ENCODE peak calls at places on chromosome 11, in five cellular contexts. E is GM23338, U is WTC11, G is C1 segment of cervical spinal cord, Y is epithelial cell of esophagus. X is an unnamed sample.

GRCh38 chr11:123083623-123084029 is 21.7 kb upstream of the HSPA8 start:
- DNase-seq in E (no peak), Y (peak), U (no peak), G (no peak), X (peak)

GRCh38 chr11:36162909-36163434 is 126.3 kb downstream of the COMMD9 start:
- DNase-seq in E (no peak), U (no peak), G (no peak), Y (no peak), X (no peak)

GRCh38 chr11:125075900-125076317 is 12.8 kb downstream of the SLC37A2 start:
- DNase-seq in Y (peak), G (no peak), E (no peak), U (no peak), X (peak)

GRCh38 chr11:74022541-74022940 is 13.7 kb upstream of the UCP3 start:
- DNase-seq in E (no peak), U (no peak), G (no peak), Y (no peak), X (no peak)

GRCh38 chr11:92461478-92461877 is 236.9 kb downstream of the FAT3 start:
- DNase-seq in E (no peak), U (no peak), G (no peak), Y (no peak), X (no peak)

GRCh38 chr11:60899021-60899936 is 7.1 kb downstream of the PRPF19 start:
- DNase-seq in E (peak), U (peak), G (no peak), Y (peak), X (peak)

GRCh38 chr11:67285541-67286498 is 3.3 kb upstream of the ANKRD13D start:
- DNase-seq in E (no peak), G (no peak), U (no peak), Y (no peak), X (no peak)

GRCh38 chr11:13118194-13118593 is 109.1 kb downstream of the RASSF10 start:
- DNase-seq in U (no peak), E (no peak), Y (peak), G (no peak), X (peak)

GRCh38 chr11:21933095-21933494 is 259.8 kb upstream of the ANO5 start:
- DNase-seq in G (no peak), U (no peak), E (peak), Y (peak), X (no peak)

GRCh38 chr11:127632971-127633680 is 632.6 kb upstream of the KIRREL3 start:
- DNase-seq in E (peak), Y (no peak), U (no peak), G (no peak), X (peak)

GRCh38 chr11:34794696-34795095 is 121.5 kb downstream of the APIP start:
- DNase-seq in E (no peak), G (no peak), Y (no peak), U (no peak), X (no peak)

GRCh38 chr11:128580612-128581011 is 6.7 kb downstream of the ETS1 start:
- DNase-seq in U (no peak), Y (no peak), G (no peak), E (no peak), X (no peak)

GRCh38 chr11:57476883-57477506 is 16.7 kb downstream of the RTN4RL2 start:
- DNase-seq in Y (peak), G (no peak), E (peak), U (peak), X (peak)

GRCh38 chr11:61776561-61777075 is 15.8 kb downstream of the TMEM258 start:
- DNase-seq in E (peak), Y (peak), G (peak), U (peak), X (peak)

GRCh38 chr11:65419460-65419772 is 3.2 kb upstream of the NEAT1 start:
- DNase-seq in E (no peak), G (no peak), U (no peak), Y (no peak), X (no peak)

GRCh38 chr11:312092-312816 is 1.6 kb upstream of the IFITM1 start:
- DNase-seq in U (no peak), G (no peak), E (no peak), Y (no peak), X (no peak)

GRCh38 chr11:74550991-74551753 is 41.2 kb upstream of the POLD3 start:
- DNase-seq in E (no peak), G (no peak), Y (no peak), U (no peak), X (no peak)

GRCh38 chr11:24134879-24135588 is 361.8 kb upstream of the LUZP2 start:
- DNase-seq in E (no peak), U (no peak), G (no peak), Y (no peak), X (no peak)

GRCh38 chr11:116875194-116875593 is 37.8 kb upstream of the APOA1 start:
- DNase-seq in Y (no peak), G (no peak), E (no peak), U (no peak), X (no peak)

GRCh38 chr11:43278302-43278956 is 33.4 kb upstream of the API5 start:
- DNase-seq in U (peak), Y (peak), E (peak), G (no peak), X (peak)

GRCh38 chr11:8671242-8671641 is 11.2 kb downstream of the TRIM66 start:
- DNase-seq in E (peak), Y (peak), G (peak), U (peak), X (peak)

GRCh38 chr11:42524534-42525227 is 787.1 kb upstream of the API5 start:
- DNase-seq in Y (peak), G (peak), E (peak), U (peak), X (peak)

GRCh38 chr11:126502982-126503381 is 147.5 kb downstream of the ST3GAL4 start:
- DNase-seq in Y (no peak), U (no peak), E (no peak), G (no peak), X (no peak)

GRCh38 chr11:27319065-27319464 is 44.0 kb downstream of the CCDC34 start:
- DNase-seq in Y (peak), G (no peak), U (no peak), E (no peak), X (peak)

GRCh38 chr11:95544095-95544795 is 245.3 kb downstream of the FAM76B start:
- DNase-seq in Y (peak), U (no peak), E (no peak), G (no peak), X (peak)

GRCh38 chr11:117815262-117815803 is 9.2 kb downstream of the FXYD2 start:
- DNase-seq in E (no peak), U (no peak), Y (no peak), G (no peak), X (no peak)

GRCh38 chr11:82733444-82734119 is at the start of gene FAM181B:
- DNase-seq in G (peak), E (peak), U (peak), Y (peak), X (peak)

GRCh38 chr11:2885017-2885675 is 429 bp downstream of the CDKN1C start:
- DNase-seq in U (peak), G (peak), E (peak), Y (peak), X (peak)

GRCh38 chr11:36622431-36623136 is 24.5 kb upstream of the RAG2 start:
- DNase-seq in E (peak), U (no peak), Y (peak), G (no peak), X (peak)

GRCh38 chr11:28417601-28418323 is 309.6 kb downstream of the METTL15 start:
- DNase-seq in U (no peak), Y (no peak), G (no peak), E (no peak), X (no peak)

GRCh38 chr11:33445761-33446161 is 188.6 kb downstream of the HIPK3 start:
- DNase-seq in G (no peak), E (no peak), U (no peak), Y (no peak), X (peak)